ENCODE peak calls at places on chromosomes 6 and 20, in ten cellular contexts. One of them, this sample, is unnamed.

GRCh38 chr6:6758915-6759654 is 170.6 kb downstream of the LY86 start:
- DNase-seq in brain microvascular endothelial cell: peak; percentile 48
- DNase-seq in transverse colon: peak; percentile 61
- DNase-seq in AG09309: no peak
- DNase-seq in A549: peak; percentile 30
- DNase-seq in CD14-positive monocyte: peak; percentile 75
- DNase-seq in thoracic aorta: no peak
- DNase-seq in Caco-2: peak; percentile 70
- DNase-seq in Panc1: no peak
- DNase-seq in omental fat pad: no peak
- DNase-seq in this sample: no peak

GRCh38 chr20:54092021-54092420 is 21.6 kb upstream of the BCAS1 start:
- DNase-seq in transverse colon: no peak
- DNase-seq in omental fat pad: no peak
- DNase-seq in brain microvascular endothelial cell: no peak
- DNase-seq in AG09309: no peak
- DNase-seq in thoracic aorta: no peak
- DNase-seq in Panc1: no peak
- DNase-seq in Caco-2: no peak
- DNase-seq in A549: no peak
- DNase-seq in CD14-positive monocyte: no peak
- DNase-seq in this sample: no peak

GRCh38 chr20:20459726-20460125 is 91.8 kb downstream of the INSM1 start:
- DNase-seq in omental fat pad: no peak
- DNase-seq in Caco-2: no peak
- DNase-seq in A549: no peak
- DNase-seq in Panc1: no peak
- DNase-seq in transverse colon: no peak
- DNase-seq in CD14-positive monocyte: no peak
- DNase-seq in brain microvascular endothelial cell: peak; percentile 33
- DNase-seq in AG09309: no peak
- DNase-seq in thoracic aorta: no peak
- DNase-seq in this sample: no peak

GRCh38 chr6:101663099-101663498 is 269.6 kb downstream of the GRIK2 start:
- DNase-seq in thoracic aorta: no peak
- DNase-seq in transverse colon: no peak
- DNase-seq in Caco-2: no peak
- DNase-seq in CD14-positive monocyte: no peak
- DNase-seq in AG09309: no peak
- DNase-seq in Panc1: no peak
- DNase-seq in A549: no peak
- DNase-seq in omental fat pad: no peak
- DNase-seq in brain microvascular endothelial cell: no peak
- DNase-seq in this sample: no peak

GRCh38 chr6:143236151-143236788 is 175.6 kb downstream of the AIG1 start:
- DNase-seq in transverse colon: no peak
- DNase-seq in A549: no peak
- DNase-seq in brain microvascular endothelial cell: no peak
- DNase-seq in CD14-positive monocyte: no peak
- DNase-seq in thoracic aorta: no peak
- DNase-seq in Panc1: no peak
- DNase-seq in omental fat pad: no peak
- DNase-seq in AG09309: peak; percentile 38
- DNase-seq in Caco-2: no peak
- DNase-seq in this sample: no peak

GRCh38 chr20:59561228-59561605 is 43.1 kb upstream of the PHACTR3 start:
- DNase-seq in thoracic aorta: no peak
- DNase-seq in Caco-2: no peak
- DNase-seq in transverse colon: no peak
- DNase-seq in brain microvascular endothelial cell: no peak
- DNase-seq in AG09309: no peak
- DNase-seq in A549: no peak
- DNase-seq in omental fat pad: no peak
- DNase-seq in Panc1: no peak
- DNase-seq in CD14-positive monocyte: no peak
- DNase-seq in this sample: no peak

GRCh38 chr6:135088818-135089809 is 34.5 kb upstream of the HBS1L start:
- DNase-seq in transverse colon: no peak
- DNase-seq in Panc1: no peak
- DNase-seq in omental fat pad: no peak
- DNase-seq in AG09309: peak; percentile 11
- DNase-seq in A549: peak; percentile 10
- DNase-seq in CD14-positive monocyte: peak; percentile 54
- DNase-seq in brain microvascular endothelial cell: peak; percentile 54
- DNase-seq in Caco-2: no peak
- DNase-seq in thoracic aorta: no peak
- DNase-seq in this sample: no peak

GRCh38 chr20:32780749-32781402 is 18.7 kb downstream of the DNMT3B start:
- DNase-seq in AG09309: no peak
- DNase-seq in A549: no peak
- DNase-seq in brain microvascular endothelial cell: no peak
- DNase-seq in Panc1: no peak
- DNase-seq in omental fat pad: no peak
- DNase-seq in transverse colon: no peak
- DNase-seq in thoracic aorta: no peak
- DNase-seq in CD14-positive monocyte: no peak
- DNase-seq in Caco-2: no peak
- DNase-seq in this sample: no peak

GRCh38 chr6:47308223-47308567 is 1.5 kb downstream of the TNFRSF21 start:
- DNase-seq in transverse colon: no peak
- DNase-seq in omental fat pad: no peak
- DNase-seq in A549: no peak
- DNase-seq in Caco-2: no peak
- DNase-seq in thoracic aorta: no peak
- DNase-seq in CD14-positive monocyte: no peak
- DNase-seq in Panc1: no peak
- DNase-seq in brain microvascular endothelial cell: no peak
- DNase-seq in AG09309: no peak
- DNase-seq in this sample: no peak

GRCh38 chr20:62763404-62763803 is 32.9 kb upstream of the MRGBP start:
- DNase-seq in omental fat pad: no peak
- DNase-seq in A549: no peak
- DNase-seq in thoracic aorta: no peak
- DNase-seq in AG09309: no peak
- DNase-seq in brain microvascular endothelial cell: no peak
- DNase-seq in Panc1: no peak
- DNase-seq in transverse colon: no peak
- DNase-seq in CD14-positive monocyte: no peak
- DNase-seq in Caco-2: no peak
- DNase-seq in this sample: no peak

GRCh38 chr20:59580208-59580980 is 23.9 kb upstream of the PHACTR3 start:
- DNase-seq in thoracic aorta: no peak
- DNase-seq in brain microvascular endothelial cell: no peak
- DNase-seq in A549: no peak
- DNase-seq in omental fat pad: no peak
- DNase-seq in AG09309: peak; percentile 55
- DNase-seq in Caco-2: no peak
- DNase-seq in Panc1: no peak
- DNase-seq in CD14-positive monocyte: no peak
- DNase-seq in transverse colon: no peak
- DNase-seq in this sample: no peak

GRCh38 chr20:36821964-36822437 is 48.4 kb upstream of the DSN1 start:
- DNase-seq in transverse colon: no peak
- DNase-seq in Caco-2: no peak
- DNase-seq in thoracic aorta: no peak
- DNase-seq in A549: no peak
- DNase-seq in omental fat pad: no peak
- DNase-seq in CD14-positive monocyte: no peak
- DNase-seq in AG09309: no peak
- DNase-seq in brain microvascular endothelial cell: no peak
- DNase-seq in Panc1: no peak
- DNase-seq in this sample: no peak

GRCh38 chr6:155078331-155078745 is 83.2 kb downstream of the TIAM2 start:
- DNase-seq in A549: no peak
- DNase-seq in thoracic aorta: no peak
- DNase-seq in Panc1: no peak
- DNase-seq in AG09309: no peak
- DNase-seq in brain microvascular endothelial cell: no peak
- DNase-seq in omental fat pad: no peak
- DNase-seq in Caco-2: no peak
- DNase-seq in CD14-positive monocyte: no peak
- DNase-seq in transverse colon: no peak
- DNase-seq in this sample: no peak

GRCh38 chr6:84779380-84779779 is 15.0 kb upstream of the TBX18 start:
- DNase-seq in AG09309: no peak
- DNase-seq in brain microvascular endothelial cell: no peak
- DNase-seq in omental fat pad: no peak
- DNase-seq in transverse colon: no peak
- DNase-seq in Caco-2: no peak
- DNase-seq in A549: no peak
- DNase-seq in thoracic aorta: no peak
- DNase-seq in Panc1: no peak
- DNase-seq in CD14-positive monocyte: no peak
- DNase-seq in this sample: no peak
- TF ChIP-seq CTCF in AG09309: peak; percentile 28
- TF ChIP-seq CTCF in brain microvascular endothelial cell: peak; percentile 51
- TF ChIP-seq CTCF in omental fat pad: no peak
- TF ChIP-seq CTCF in transverse colon: no peak
- TF ChIP-seq CTCF in Caco-2: peak; percentile 3
- TF ChIP-seq CTCF in A549: no peak
- TF ChIP-seq CTCF in thoracic aorta: no peak
- TF ChIP-seq CTCF in Panc1: peak; percentile 28
- TF ChIP-seq CTCF in CD14-positive monocyte: no peak
- TF ChIP-seq CTCF in this sample: no peak

DNA sequence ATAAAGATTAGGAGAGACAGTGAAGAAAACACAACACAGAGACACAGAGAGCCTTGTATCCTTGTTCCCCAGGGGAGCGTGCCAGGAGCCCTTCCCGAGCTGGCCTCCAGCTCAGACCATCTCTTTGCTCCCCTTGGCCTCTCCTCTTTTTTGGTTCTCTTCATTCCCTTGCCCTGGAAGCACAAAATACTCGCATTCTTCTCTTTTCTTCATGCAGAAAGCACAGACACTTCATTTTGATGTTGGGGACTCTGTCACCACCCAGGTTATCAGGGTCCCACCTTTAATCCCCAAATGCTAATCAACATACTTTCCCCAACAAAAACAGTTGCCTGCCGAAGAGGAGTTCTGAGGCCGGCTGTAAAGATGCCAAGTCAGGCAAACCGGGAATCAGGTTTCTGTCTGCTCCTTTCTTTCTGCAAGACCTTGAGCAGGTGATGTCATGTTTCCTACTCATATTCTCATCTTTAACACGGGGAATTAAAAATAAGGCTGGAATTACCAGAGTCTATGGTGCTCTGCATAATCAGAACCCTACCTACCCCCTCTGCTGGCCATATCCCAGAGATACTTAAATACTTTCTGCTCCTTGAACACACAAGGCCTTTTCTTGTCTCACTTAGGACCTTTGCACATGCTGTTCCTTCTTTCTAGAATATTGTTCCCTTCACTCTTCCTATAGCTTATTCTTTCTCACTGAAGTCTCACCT is 21.7 kb downstream of the TGM6 start:
- DNase-seq in A549: peak; percentile 58
- DNase-seq in CD14-positive monocyte: no peak
- DNase-seq in thoracic aorta: no peak
- DNase-seq in brain microvascular endothelial cell: peak; percentile 62
- DNase-seq in omental fat pad: no peak
- DNase-seq in transverse colon: no peak
- DNase-seq in Caco-2: peak; percentile 26
- DNase-seq in AG09309: peak; percentile 33
- DNase-seq in Panc1: no peak
- DNase-seq in this sample: no peak
- TF ChIP-seq CTCF in A549: peak; percentile 54
- TF ChIP-seq CTCF in CD14-positive monocyte: peak; percentile 11
- TF ChIP-seq CTCF in thoracic aorta: no peak
- TF ChIP-seq CTCF in brain microvascular endothelial cell: peak; percentile 43
- TF ChIP-seq CTCF in omental fat pad: no peak
- TF ChIP-seq CTCF in transverse colon: peak; percentile 18
- TF ChIP-seq CTCF in Caco-2: peak; percentile 34
- TF ChIP-seq CTCF in AG09309: peak; percentile 52
- TF ChIP-seq CTCF in Panc1: peak; percentile 69
- TF ChIP-seq CTCF in this sample: no peak

DNA sequence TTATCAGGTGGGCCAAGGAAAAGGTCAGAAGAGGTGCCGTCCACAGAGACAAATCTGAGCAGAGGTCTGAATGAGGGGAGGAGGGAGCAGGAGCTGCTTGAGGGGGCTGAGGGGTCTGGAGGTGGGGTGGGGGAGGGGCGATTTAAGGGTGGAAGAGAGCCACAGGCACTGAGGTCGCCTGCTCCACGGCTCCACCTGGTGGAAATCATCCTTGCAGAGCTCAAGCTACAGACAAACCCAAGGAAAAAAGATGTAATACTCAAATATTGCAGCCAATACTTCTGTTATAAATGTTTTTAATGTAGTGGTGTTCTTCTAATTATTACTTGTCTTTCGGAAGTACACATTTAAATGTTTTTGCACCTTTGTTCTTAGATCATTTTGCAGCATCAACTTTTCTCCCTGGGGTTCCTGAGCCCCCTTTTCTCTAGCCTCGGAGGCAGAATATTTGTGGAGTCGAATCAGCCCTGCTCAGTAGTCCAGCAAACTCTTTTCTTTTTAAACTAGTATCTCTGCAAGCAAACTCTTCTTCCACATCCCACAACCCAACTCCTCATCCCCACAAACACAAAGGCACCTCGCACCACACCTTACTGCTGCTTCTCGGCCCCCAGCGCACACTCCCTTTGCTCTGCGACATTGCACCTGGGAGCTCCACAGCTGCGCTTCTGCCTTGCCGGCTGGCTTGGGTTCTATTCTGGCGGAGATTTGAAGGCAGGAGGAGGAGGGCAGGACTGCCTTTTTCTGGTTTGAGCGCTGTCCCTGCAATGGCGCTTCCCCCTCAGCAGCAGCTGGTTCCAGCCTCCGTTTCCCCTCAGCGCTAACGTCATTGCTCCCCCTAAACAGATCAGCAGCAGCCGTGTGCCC is 51.0 kb upstream of the TFAP2A start:
- DNase-seq in brain microvascular endothelial cell: peak; percentile 56
- DNase-seq in omental fat pad: no peak
- DNase-seq in Panc1: no peak
- DNase-seq in Caco-2: peak; percentile 73
- DNase-seq in A549: peak; percentile 33
- DNase-seq in CD14-positive monocyte: no peak
- DNase-seq in thoracic aorta: no peak
- DNase-seq in AG09309: no peak
- DNase-seq in transverse colon: no peak
- DNase-seq in this sample: no peak
- TF ChIP-seq CTCF in brain microvascular endothelial cell: peak; percentile 72
- TF ChIP-seq CTCF in omental fat pad: no peak
- TF ChIP-seq CTCF in Panc1: peak; percentile 89
- TF ChIP-seq CTCF in Caco-2: peak; percentile 67
- TF ChIP-seq CTCF in A549: peak; percentile 63
- TF ChIP-seq CTCF in CD14-positive monocyte: peak; percentile 51
- TF ChIP-seq CTCF in thoracic aorta: no peak
- TF ChIP-seq CTCF in AG09309: peak; percentile 65
- TF ChIP-seq CTCF in transverse colon: no peak
- TF ChIP-seq CTCF in this sample: peak; percentile 31

DNA sequence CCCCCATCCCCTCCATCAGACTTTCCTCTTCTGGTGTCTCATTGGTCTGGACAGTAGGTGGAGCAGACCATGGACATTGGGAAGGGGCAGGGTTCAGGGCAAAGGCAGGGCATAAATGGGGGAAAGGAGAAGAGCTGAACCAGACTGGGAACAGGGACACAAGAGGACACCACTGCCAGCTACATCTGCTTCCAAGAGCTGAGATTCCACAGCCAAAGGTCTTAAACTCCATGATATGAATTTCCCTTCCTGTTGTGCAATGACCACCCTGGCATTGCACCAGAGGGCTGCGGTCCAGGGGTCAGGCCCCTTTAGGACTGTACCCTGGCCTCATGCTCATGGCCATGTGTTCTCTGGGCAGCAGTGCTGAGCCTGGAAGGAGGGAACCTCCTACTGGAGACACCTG is 137.9 kb downstream of the MAFB start:
- DNase-seq in omental fat pad: no peak
- DNase-seq in A549: no peak
- DNase-seq in brain microvascular endothelial cell: no peak
- DNase-seq in transverse colon: no peak
- DNase-seq in thoracic aorta: no peak
- DNase-seq in AG09309: no peak
- DNase-seq in CD14-positive monocyte: no peak
- DNase-seq in Caco-2: no peak
- DNase-seq in Panc1: no peak
- DNase-seq in this sample: no peak
- TF ChIP-seq CTCF in omental fat pad: no peak
- TF ChIP-seq CTCF in A549: no peak
- TF ChIP-seq CTCF in brain microvascular endothelial cell: no peak
- TF ChIP-seq CTCF in transverse colon: no peak
- TF ChIP-seq CTCF in thoracic aorta: no peak
- TF ChIP-seq CTCF in AG09309: no peak
- TF ChIP-seq CTCF in CD14-positive monocyte: no peak
- TF ChIP-seq CTCF in Caco-2: no peak
- TF ChIP-seq CTCF in Panc1: no peak
- TF ChIP-seq CTCF in this sample: no peak